ENCODE peak calls at places on chromosomes 2 and 18, in ten cellular contexts. B, T, J, E, M, O, R, F, L and Z are unnamed samples.

GRCh38 chr2:162282765-162283425 is 35.6 kb downstream of the IFIH1 start:
- DNase-seq in B (no peak), T (no peak), J (no peak), E (no peak), M (no peak), O (no peak), R (no peak), F (no peak), L (no peak), Z (no peak)

GRCh38 chr2:197286805-197287595 is 23.6 kb downstream of the ANKRD44 start:
- DNase-seq in B (no peak), T (no peak), J (peak), E (no peak), M (no peak), O (no peak), R (no peak), F (no peak), L (no peak), Z (no peak)

GRCh38 chr2:42722328-42723190 is 41.4 kb downstream of the OXER1 start:
- DNase-seq in B (peak), T (no peak), J (peak), E (peak), M (peak), O (no peak), R (no peak), F (no peak), L (no peak), Z (no peak)

GRCh38 chr2:43009448-43009847 is 217.0 kb downstream of the ZFP36L2 start:
- DNase-seq in B (no peak), T (no peak), J (no peak), E (peak), M (no peak), O (no peak), R (no peak), F (peak), L (no peak), Z (peak)

GRCh38 chr2:160308915-160309314 is 108.8 kb upstream of the ITGB6 start:
- DNase-seq in B (no peak), T (no peak), J (no peak), E (no peak), M (no peak), O (no peak), R (no peak), F (no peak), L (no peak), Z (no peak)

GRCh38 chr2:172986040-172986439 is 89.6 kb upstream of the MAP3K20 start:
- DNase-seq in B (no peak), T (no peak), J (no peak), E (no peak), M (no peak), O (no peak), R (no peak), F (no peak), L (no peak), Z (no peak)

GRCh38 chr2:207150294-207150693 is 15.5 kb downstream of the KLF7 start:
- DNase-seq in B (no peak), T (no peak), J (no peak), E (no peak), M (no peak), O (no peak), R (no peak), F (no peak), L (no peak), Z (no peak)

GRCh38 chr2:196274387-196274809 is 103.0 kb upstream of the STK17B start:
- DNase-seq in B (peak), T (peak), J (peak), E (no peak), M (no peak), O (no peak), R (no peak), F (no peak), L (no peak), Z (no peak)

GRCh38 chr2:236545814-236546480 is 23.7 kb upstream of the ACKR3 start:
- DNase-seq in B (no peak), T (no peak), J (no peak), E (no peak), M (no peak), O (no peak), R (no peak), F (no peak), L (no peak), Z (no peak)

GRCh38 chr18:35407871-35408481 is 30.8 kb upstream of the ZNF396 start:
- DNase-seq in B (peak), T (peak), J (peak), E (peak), M (peak), O (no peak), R (peak), F (no peak), L (no peak), Z (no peak)

GRCh38 chr18:70046207-70046606 is 98.5 kb upstream of the CD226 start:
- DNase-seq in B (no peak), T (no peak), J (peak), E (no peak), M (no peak), O (no peak), R (no peak), F (no peak), L (no peak), Z (no peak)

GRCh38 chr2:75416420-75417342 is 144.1 kb downstream of the EVA1A start:
- DNase-seq in B (no peak), T (no peak), J (no peak), E (no peak), M (no peak), O (no peak), R (no peak), F (no peak), L (no peak), Z (no peak)

GRCh38 chr2:241793385-241793784 is 15.6 kb upstream of the NEU4 start:
- DNase-seq in B (no peak), T (no peak), J (no peak), E (no peak), M (no peak), O (no peak), R (no peak), F (no peak), L (no peak), Z (no peak)

GRCh38 chr18:79693561-79694205 is 14.1 kb downstream of the CTDP1 start:
- DNase-seq in B (no peak), T (no peak), J (no peak), E (peak), M (peak), O (no peak), R (no peak), F (peak), L (no peak), Z (no peak)

GRCh38 chr2:181241366-181241765 is 215.8 kb upstream of the ITGA4 start:
- DNase-seq in B (no peak), T (no peak), J (no peak), E (no peak), M (no peak), O (no peak), R (no peak), F (no peak), L (no peak), Z (no peak)

GRCh38 chr2:240344904-240345303 is 90.6 kb upstream of the GPC1 start:
- DNase-seq in B (no peak), T (no peak), J (peak), E (no peak), M (no peak), O (no peak), R (no peak), F (peak), L (no peak), Z (no peak)

GRCh38 chr2:144389151-144389929 is 130.6 kb downstream of the ZEB2 start:
- DNase-seq in B (peak), T (no peak), J (no peak), E (peak), M (no peak), O (no peak), R (no peak), F (no peak), L (no peak), Z (no peak)